ENCODE peak calls at places on chromosomes 5 and 9, in seven cellular contexts. A, P, T, I, D, L and Z are unnamed samples.

GRCh38 chr9:128553695-128554094 is 1.3 kb downstream of the SPTAN1 start:
- DNase-seq in I (no peak), P (no peak), T (no peak), L (no peak), D (no peak), A (no peak), Z (no peak)

GRCh38 chr9:110340306-110340705 is 2.6 kb upstream of the TXNDC8 start:
- DNase-seq in P (no peak), I (no peak), A (no peak), D (no peak), T (no peak), L (no peak), Z (no peak)

GRCh38 chr5:38404667-38405276 is 146.4 kb downstream of the EGFLAM start:
- DNase-seq in T (no peak), D (no peak), A (peak; percentile 5), L (no peak), P (peak; percentile 32), I (no peak), Z (no peak)

GRCh38 chr5:78235289-78235688 is 59.2 kb downstream of the AP3B1 start:
- DNase-seq in P (no peak), I (no peak), A (no peak), L (no peak), T (no peak), D (no peak), Z (no peak)

GRCh38 chr5:79023323-79023722 is 38.2 kb upstream of the ARSB start:
- DNase-seq in D (no peak), P (no peak), A (no peak), I (no peak), T (no peak), L (no peak), Z (no peak)

GRCh38 chr5:177468329-177469058 is 4.9 kb downstream of the DBN1 start:
- DNase-seq in T (no peak), L (peak; percentile 61), D (no peak), A (no peak), I (no peak), P (no peak), Z (no peak)

GRCh38 chr5:178790371-178790770 is 59.9 kb upstream of the ZNF354A start:
- DNase-seq in I (no peak), A (no peak), L (no peak), P (no peak), T (no peak), D (no peak), Z (no peak)

GRCh38 chr5:106966686-106967315 is 703.9 kb downstream of the EFNA5 start:
- DNase-seq in I (no peak), A (no peak), P (no peak), L (no peak), D (no peak), T (no peak), Z (no peak)

GRCh38 chr9:18890372-18890771 is 142.6 kb downstream of the SAXO1 start:
- DNase-seq in P (peak; percentile 38), A (no peak), L (no peak), D (no peak), I (no peak), T (no peak), Z (no peak)

GRCh38 chr9:83574482-83574881 is 36.3 kb upstream of the FRMD3 start:
- DNase-seq in L (no peak), D (no peak), I (no peak), A (no peak), P (no peak), T (no peak), Z (no peak)